ENCODE peak calls at places on chromosomes 16 and 17, in five cellular contexts. G, K, N, O and U are unnamed samples.

GRCh38 chr17:81871387-81872120 is 417 bp upstream of the ARHGDIA start:
- DNase-seq in G (peak; percentile 84), K (peak; percentile 94), N (peak; percentile 95), O (peak; percentile 95), U (peak; percentile 95)

GRCh38 chr16:77273-77806 is 685 bp upstream of the MPG start:
- DNase-seq in G (no peak), K (peak; percentile 79), N (no peak), O (no peak), U (no peak)

GRCh38 chr16:89383095-89384003 is 107.0 kb downstream of the ANKRD11 start:
- DNase-seq in G (no peak), K (peak; percentile 64), N (no peak), O (no peak), U (peak; percentile 80)

GRCh38 chr17:45172541-45173286 is 11.0 kb downstream of the HEXIM2 start:
- DNase-seq in G (peak; percentile 87), K (peak; percentile 74), N (peak; percentile 89), O (peak; percentile 16), U (peak; percentile 90)

GRCh38 chr17:1890758-1891450 is 61.1 kb downstream of the RPA1 start:
- DNase-seq in G (no peak), K (no peak), N (no peak), O (no peak), U (no peak)

GRCh38 chr16:60064026-60064425 is 1329.9 kb upstream of the GOT2 start:
- DNase-seq in G (no peak), K (no peak), N (no peak), O (no peak), U (no peak)

GRCh38 chr17:69012895-69013805 is 47.6 kb downstream of the ABCA9 start:
- DNase-seq in G (no peak), K (peak; percentile 30), N (no peak), O (no peak), U (no peak)

GRCh38 chr17:58576679-58577367 is 62.4 kb upstream of the MTMR4 start:
- DNase-seq in G (no peak), K (no peak), N (no peak), O (no peak), U (no peak)

GRCh38 chr17:55564077-55564476 is 52.8 kb upstream of the SMIM36 start:
- DNase-seq in G (no peak), K (no peak), N (no peak), O (no peak), U (no peak)

GRCh38 chr16:1781758-1782407 is 488 bp downstream of the SPSB3 start:
- DNase-seq in G (no peak), K (no peak), N (no peak), O (peak; percentile 30), U (peak; percentile 37)

GRCh38 chr16:88705746-88706287 is 391 bp downstream of the RNF166 start:
- DNase-seq in G (no peak), K (no peak), N (no peak), O (no peak), U (peak; percentile 38)

GRCh38 chr17:15263680-15264079 is 1.4 kb downstream of the PMP22 start:
- DNase-seq in G (no peak), K (peak; percentile 27), N (no peak), O (no peak), U (no peak)

GRCh38 chr17:67051837-67052236 is 7.5 kb downstream of the CACNG1 start:
- DNase-seq in G (no peak), K (no peak), N (no peak), O (no peak), U (no peak)

GRCh38 chr17:34620458-34620857 is 41.1 kb downstream of the TMEM132E start:
- DNase-seq in G (no peak), K (no peak), N (no peak), O (no peak), U (no peak)

GRCh38 chr16:20084624-20085226 is 11.0 kb upstream of the GPR139 start:
- DNase-seq in G (no peak), K (no peak), N (no peak), O (no peak), U (no peak)

GRCh38 chr16:82024883-82025282 is 10.2 kb upstream of the HSD17B2 start:
- DNase-seq in G (no peak), K (no peak), N (no peak), O (no peak), U (no peak)

GRCh38 chr17:43599046-43599395 is 52.9 kb upstream of the ETV4 start:
- DNase-seq in G (no peak), K (no peak), N (no peak), O (no peak), U (no peak)

GRCh38 chr16:71453051-71453450 is 9.0 kb downstream of the ZNF23 start:
- DNase-seq in G (no peak), K (no peak), N (no peak), O (no peak), U (no peak)